ENCODE peak calls at places on chromosomes 5 and 9, in eight cellular contexts. E is IMR-90, I is T-helper 2 cell, D is GM13976, J is NCI-H1092, Y is hepatic stellate cell, A is OCI-LY7, K is EL. H is an unnamed sample.

GRCh38 chr9:32969270-32969669 is 32.2 kb downstream of the APTX start:
- DNase-seq in E (peak; percentile 74), Y (peak; percentile 12), J (no peak), D (no peak), K (peak; percentile 70), I (no peak), A (no peak), H (no peak)

GRCh38 chr5:178674334-178674733 is 47.5 kb upstream of the CLK4 start:
- DNase-seq in A (no peak), J (no peak), D (no peak), E (no peak), K (peak; percentile 45), Y (no peak), I (no peak), H (no peak)

GRCh38 chr9:110217656-110218099 is 9.7 kb upstream of the C9orf152 start:
- DNase-seq in A (peak; percentile 69), E (peak; percentile 63), Y (no peak), K (peak; percentile 53), I (peak; percentile 46), D (peak; percentile 34), J (no peak), H (peak; percentile 13)

GRCh38 chr5:168879929-168880328 is 300.8 kb upstream of the PANK3 start:
- DNase-seq in E (no peak), I (no peak), K (no peak), D (peak; percentile 50), A (peak; percentile 74), J (no peak), Y (peak; percentile 13), H (no peak)

GRCh38 chr5:67050125-67050524 is 146.5 kb downstream of the CD180 start:
- DNase-seq in Y (no peak), J (no peak), K (no peak), D (no peak), E (no peak), A (no peak), I (no peak), H (no peak)

GRCh38 chr9:93107151-93107824 is 11.3 kb downstream of the CARD19 start:
- DNase-seq in A (no peak), J (no peak), K (no peak), I (no peak), Y (no peak), D (no peak), E (no peak), H (no peak)

GRCh38 chr9:72315089-72315509 is 49.9 kb downstream of the ZFAND5 start:
- DNase-seq in K (peak; percentile 26), A (no peak), D (no peak), Y (peak; percentile 8), E (peak; percentile 47), I (no peak), J (peak; percentile 60), H (peak; percentile 77)

GRCh38 chr9:70480405-70480980 is 66.0 kb upstream of the KLF9 start:
- DNase-seq in D (no peak), Y (no peak), A (no peak), I (no peak), E (peak; percentile 90), J (peak; percentile 80), K (peak; percentile 32), H (peak; percentile 59)

GRCh38 chr5:916441-917293 is 24.0 kb downstream of the TRIP13 start:
- DNase-seq in A (no peak), D (no peak), J (no peak), K (no peak), E (peak; percentile 20), I (no peak), Y (no peak), H (no peak)

GRCh38 chr9:6884101-6884500 is 126.3 kb downstream of the KDM4C start:
- DNase-seq in I (no peak), K (no peak), E (no peak), D (no peak), J (no peak), A (no peak), Y (no peak), H (no peak)

GRCh38 chr5:167971706-167972105 is 319.7 kb upstream of the WWC1 start:
- DNase-seq in K (no peak), Y (no peak), J (no peak), E (no peak), I (no peak), A (no peak), D (no peak), H (no peak)

GRCh38 chr9:86773437-86773836 is 173.9 kb downstream of the GAS1 start:
- DNase-seq in I (no peak), J (no peak), E (no peak), Y (no peak), K (no peak), D (no peak), A (no peak), H (no peak)